ENCODE peak calls at places on chromosomes 5 and 9, in nine cellular contexts. I is NCI-H1092 treated with DMSO at 0.1 percent for 48 hours, H is endodermal cell, G is Daoy, Z is cardiac fibroblast, Y is heart right ventricle, E is left lobe of liver, P is choroid plexus epithelial cell, F is adipocyte. K is an unnamed sample.

GRCh38 chr5:113266227-113266912 is 168.4 kb downstream of the TSSK1B start:
- DNase-seq in I (no peak), H (peak), Y (no peak), G (peak), E (no peak), F (no peak), Z (peak), P (no peak), K (no peak)

GRCh38 chr9:78029601-78030552 is 1.7 kb downstream of the GNAQ start:
- DNase-seq in P (peak), E (no peak), Z (peak), G (peak), H (no peak), F (peak), I (peak), Y (no peak), K (no peak)

GRCh38 chr9:128005938-128006337 is 25.1 kb upstream of the EEIG1 start:
- DNase-seq in Z (peak), P (peak), I (no peak), Y (peak), F (no peak), E (peak), H (no peak), G (no peak), K (no peak)

GRCh38 chr5:8517461-8517860 is 648.5 kb downstream of the MTRR start:
- DNase-seq in E (no peak), H (peak), P (peak), I (no peak), Y (no peak), Z (no peak), F (no peak), G (peak), K (no peak)

GRCh38 chr5:38023799-38024198 is 184.0 kb upstream of the GDNF start:
- DNase-seq in I (no peak), F (peak), Y (no peak), E (no peak), Z (peak), P (no peak), H (no peak), G (no peak), K (no peak)

GRCh38 chr5:14580037-14581034 is 1.3 kb upstream of the OTULINL start:
- DNase-seq in G (peak), H (no peak), E (no peak), I (no peak), Y (no peak), P (no peak), F (peak), Z (no peak), K (peak)

GRCh38 chr5:68534131-68534940 is 318.8 kb downstream of the PIK3R1 start:
- DNase-seq in F (peak), I (peak), P (peak), H (peak), G (peak), Z (peak), Y (peak), E (peak), K (peak)

GRCh38 chr5:78527054-78527884 is 121.3 kb downstream of the LHFPL2 start:
- DNase-seq in I (no peak), Z (peak), Y (no peak), P (peak), G (peak), F (peak), E (no peak), H (peak), K (peak)

GRCh38 chr9:94922098-94922607 is 195.7 kb downstream of the AOPEP start:
- DNase-seq in E (no peak), Z (peak), H (no peak), G (peak), F (peak), P (peak), I (no peak), Y (no peak), K (peak)

GRCh38 chr5:169071-169727 is 22.1 kb upstream of the LRRC14B start:
- DNase-seq in Y (peak), F (peak), G (peak), Z (peak), I (no peak), E (peak), P (peak), H (no peak), K (peak)

GRCh38 chr9:81430727-81431126 is 258.6 kb downstream of the TLE1 start:
- DNase-seq in E (no peak), F (peak), H (no peak), I (no peak), P (peak), Z (peak), G (peak), Y (no peak), K (peak)

GRCh38 chr5:150213530-150213929 is 23.7 kb downstream of the SLC6A7 start:
- DNase-seq in I (no peak), G (peak), P (peak), F (peak), H (no peak), E (no peak), Y (no peak), Z (peak), K (peak)

GRCh38 chr5:146151970-146152369 is 30.5 kb downstream of the LARS1 start:
- DNase-seq in H (no peak), Y (no peak), E (no peak), I (no peak), Z (peak), G (no peak), F (no peak), P (no peak), K (no peak)

GRCh38 chr9:1880038-1880565 is 135.0 kb upstream of the SMARCA2 start:
- DNase-seq in I (no peak), E (no peak), Z (no peak), H (no peak), P (no peak), F (no peak), G (no peak), Y (no peak), K (no peak)

GRCh38 chr9:35395076-35395675 is 94.7 kb upstream of the RUSC2 start:
- DNase-seq in P (no peak), F (no peak), H (no peak), G (no peak), E (no peak), I (no peak), Y (no peak), Z (peak), K (no peak)

GRCh38 chr9:136054798-136055714 is 40.0 kb downstream of the NACC2 start:
- DNase-seq in I (no peak), H (peak), F (no peak), Y (no peak), Z (no peak), G (no peak), E (no peak), P (no peak), K (no peak)

GRCh38 chr5:42842860-42843641 is 31.4 kb upstream of the SELENOP start:
- DNase-seq in P (no peak), F (peak), I (no peak), H (no peak), Z (no peak), E (no peak), G (no peak), Y (no peak), K (no peak)

GRCh38 chr5:84384604-84385575 is at the start of gene EDIL3:
- DNase-seq in P (peak), G (peak), H (peak), E (no peak), I (no peak), Y (peak), Z (peak), F (peak), K (no peak)

GRCh38 chr5:13403351-13403750 is 541.1 kb downstream of the DNAH5 start:
- DNase-seq in H (no peak), Z (no peak), Y (no peak), I (no peak), E (no peak), G (no peak), P (no peak), F (no peak), K (no peak)

GRCh38 chr9:68489636-68490035 is 51.0 kb downstream of the TMEM252 start:
- DNase-seq in I (no peak), F (no peak), Z (no peak), P (peak), H (no peak), E (no peak), G (no peak), Y (no peak), K (no peak)

GRCh38 chr5:124736111-124736813 is 10.2 kb downstream of the ZNF608 start:
- DNase-seq in P (peak), F (peak), I (no peak), Y (no peak), G (peak), Z (peak), E (no peak), H (no peak), K (peak)

GRCh38 chr9:12464910-12465512 is 228.2 kb upstream of the TYRP1 start:
- DNase-seq in I (peak), E (no peak), G (peak), Y (no peak), P (peak), F (peak), H (no peak), Z (peak), K (no peak)

GRCh38 chr5:132056610-132057497 is 3.6 kb upstream of the IL3 start:
- DNase-seq in P (no peak), E (peak), Y (no peak), F (no peak), H (no peak), I (no peak), Z (no peak), G (peak), K (no peak)

GRCh38 chr5:172444110-172444510 is 10.2 kb downstream of the SH3PXD2B start:
- DNase-seq in G (peak), F (peak), Y (no peak), E (no peak), P (peak), H (no peak), Z (peak), I (no peak), K (no peak)

GRCh38 chr9:83047839-83048775 is 14.8 kb downstream of the RASEF start:
- DNase-seq in G (peak), I (no peak), P (peak), H (no peak), E (no peak), Z (peak), Y (no peak), F (no peak), K (no peak)

GRCh38 chr5:78638423-78638822 is 10.1 kb downstream of the LHFPL2 start:
- DNase-seq in Y (peak), F (peak), H (no peak), P (peak), E (no peak), I (no peak), G (peak), Z (peak), K (peak)

GRCh38 chr5:102981957-102982635 is 137.8 kb downstream of the GIN1 start:
- DNase-seq in H (no peak), G (no peak), F (no peak), Z (no peak), I (no peak), Y (no peak), P (no peak), E (no peak), K (no peak)

GRCh38 chr9:135523521-135524129 is 2.4 kb downstream of the LCN1 start:
- DNase-seq in H (peak), Z (no peak), I (no peak), G (no peak), P (no peak), E (peak), F (no peak), Y (no peak), K (no peak)

GRCh38 chr9:111839981-111840380 is 45.2 kb upstream of the SHOC1 start:
- DNase-seq in E (no peak), Y (no peak), G (no peak), H (no peak), I (no peak), F (peak), Z (peak), P (peak), K (peak)

K was measured in AG08395.